ENCODE peak calls at places on chromosome 16, in four cellular contexts. One of them, this sample, is unnamed.

GRCh38 chr16:75624921-75625334 is 1.8 kb upstream of the ADAT1 start:
- DNase-seq in GM04504: no peak
- DNase-seq in NCI-H446 treated with DMSO at 0.1 percent for 48 hours: no peak
- DNase-seq in fibroblast of lung: peak
- DNase-seq in this sample: no peak

GRCh38 chr16:57091200-57091989 is 988 bp upstream of the CPNE2 start:
- DNase-seq in NCI-H446 treated with DMSO at 0.1 percent for 48 hours: no peak
- DNase-seq in fibroblast of lung: peak
- DNase-seq in GM04504: no peak
- DNase-seq in this sample: no peak

GRCh38 chr16:4506450-4506849 is 30.3 kb downstream of the HMOX2 start:
- DNase-seq in NCI-H446 treated with DMSO at 0.1 percent for 48 hours: peak
- DNase-seq in fibroblast of lung: peak
- DNase-seq in GM04504: peak
- DNase-seq in this sample: peak

GRCh38 chr16:14302399-14303181 is 231.5 kb downstream of the MRTFB start:
- DNase-seq in NCI-H446 treated with DMSO at 0.1 percent for 48 hours: no peak
- DNase-seq in fibroblast of lung: peak
- DNase-seq in GM04504: no peak
- DNase-seq in this sample: no peak

GRCh38 chr16:68470461-68471150 is 22.3 kb upstream of the SMPD3 start:
- DNase-seq in NCI-H446 treated with DMSO at 0.1 percent for 48 hours: no peak
- DNase-seq in fibroblast of lung: no peak
- DNase-seq in GM04504: no peak
- DNase-seq in this sample: no peak

GRCh38 chr16:89216315-89217137 is 977 bp upstream of the ZNF778 start:
- DNase-seq in fibroblast of lung: peak
- DNase-seq in GM04504: peak
- DNase-seq in NCI-H446 treated with DMSO at 0.1 percent for 48 hours: peak
- DNase-seq in this sample: peak

GRCh38 chr16:84699712-84700517 is at the start of gene USP10:
- DNase-seq in GM04504: peak
- DNase-seq in fibroblast of lung: peak
- DNase-seq in NCI-H446 treated with DMSO at 0.1 percent for 48 hours: peak
- DNase-seq in this sample: peak

GRCh38 chr16:3171181-3171854 is 16.7 kb upstream of the OR1F1 start:
- DNase-seq in fibroblast of lung: no peak
- DNase-seq in GM04504: no peak
- DNase-seq in NCI-H446 treated with DMSO at 0.1 percent for 48 hours: no peak
- DNase-seq in this sample: no peak

GRCh38 chr16:24748242-24748641 is 18.8 kb downstream of the TNRC6A start:
- DNase-seq in NCI-H446 treated with DMSO at 0.1 percent for 48 hours: peak
- DNase-seq in GM04504: peak
- DNase-seq in fibroblast of lung: peak
- DNase-seq in this sample: no peak

GRCh38 chr16:85521737-85522042 is 91.4 kb upstream of the GSE1 start:
- DNase-seq in GM04504: no peak
- DNase-seq in NCI-H446 treated with DMSO at 0.1 percent for 48 hours: peak
- DNase-seq in fibroblast of lung: no peak
- DNase-seq in this sample: no peak

GRCh38 chr16:46686815-46687473 is 2.0 kb downstream of the VPS35 start:
- DNase-seq in fibroblast of lung: no peak
- DNase-seq in GM04504: no peak
- DNase-seq in NCI-H446 treated with DMSO at 0.1 percent for 48 hours: no peak
- DNase-seq in this sample: no peak

GRCh38 chr16:30132591-30132990 is 9.6 kb upstream of the MAPK3 start:
- DNase-seq in fibroblast of lung: no peak
- DNase-seq in GM04504: no peak
- DNase-seq in NCI-H446 treated with DMSO at 0.1 percent for 48 hours: no peak
- DNase-seq in this sample: no peak

GRCh38 chr16:87924041-87924851 is 12.1 kb downstream of the CA5A start:
- DNase-seq in GM04504: no peak
- DNase-seq in NCI-H446 treated with DMSO at 0.1 percent for 48 hours: peak
- DNase-seq in fibroblast of lung: no peak
- DNase-seq in this sample: no peak

GRCh38 chr16:8957509-8958157 is 6.1 kb downstream of the USP7 start:
- DNase-seq in fibroblast of lung: no peak
- DNase-seq in NCI-H446 treated with DMSO at 0.1 percent for 48 hours: no peak
- DNase-seq in GM04504: no peak
- DNase-seq in this sample: no peak

GRCh38 chr16:84710686-84711085 is 10.9 kb downstream of the USP10 start:
- DNase-seq in NCI-H446 treated with DMSO at 0.1 percent for 48 hours: no peak
- DNase-seq in fibroblast of lung: no peak
- DNase-seq in GM04504: no peak
- DNase-seq in this sample: no peak

GRCh38 chr16:72620853-72621252 is 427.1 kb downstream of the ZFHX3 start:
- DNase-seq in NCI-H446 treated with DMSO at 0.1 percent for 48 hours: no peak
- DNase-seq in fibroblast of lung: no peak
- DNase-seq in GM04504: no peak
- DNase-seq in this sample: no peak

GRCh38 chr16:78177218-78177617 is 77.8 kb downstream of the WWOX start:
- DNase-seq in NCI-H446 treated with DMSO at 0.1 percent for 48 hours: no peak
- DNase-seq in GM04504: no peak
- DNase-seq in fibroblast of lung: no peak
- DNase-seq in this sample: no peak

GRCh38 chr16:70703041-70703834 is 17.4 kb upstream of the MTSS2 start:
- DNase-seq in fibroblast of lung: peak
- DNase-seq in GM04504: peak
- DNase-seq in NCI-H446 treated with DMSO at 0.1 percent for 48 hours: peak
- DNase-seq in this sample: no peak

GRCh38 chr16:46918400-46918799 is 34.2 kb downstream of the GPT2 start:
- DNase-seq in fibroblast of lung: no peak
- DNase-seq in GM04504: no peak
- DNase-seq in NCI-H446 treated with DMSO at 0.1 percent for 48 hours: no peak
- DNase-seq in this sample: no peak

GRCh38 chr16:85172465-85173071 is 60.3 kb upstream of the CIBAR2 start:
- DNase-seq in GM04504: no peak
- DNase-seq in NCI-H446 treated with DMSO at 0.1 percent for 48 hours: no peak
- DNase-seq in fibroblast of lung: peak
- DNase-seq in this sample: no peak

GRCh38 chr16:85395207-85395912 is 217.8 kb upstream of the GSE1 start:
- DNase-seq in NCI-H446 treated with DMSO at 0.1 percent for 48 hours: peak
- DNase-seq in fibroblast of lung: peak
- DNase-seq in GM04504: peak
- DNase-seq in this sample: no peak

GRCh38 chr16:17396762-17397498 is 73.8 kb downstream of the XYLT1 start:
- DNase-seq in GM04504: no peak
- DNase-seq in NCI-H446 treated with DMSO at 0.1 percent for 48 hours: peak
- DNase-seq in fibroblast of lung: peak
- DNase-seq in this sample: no peak

GRCh38 chr16:80569440-80570105 is 28.8 kb downstream of the DYNLRB2 start:
- DNase-seq in GM04504: no peak
- DNase-seq in fibroblast of lung: peak
- DNase-seq in NCI-H446 treated with DMSO at 0.1 percent for 48 hours: no peak
- DNase-seq in this sample: no peak

GRCh38 chr16:75415169-75415908 is 18.0 kb downstream of the CFDP1 start:
- DNase-seq in fibroblast of lung: no peak
- DNase-seq in NCI-H446 treated with DMSO at 0.1 percent for 48 hours: no peak
- DNase-seq in GM04504: no peak
- DNase-seq in this sample: no peak

GRCh38 chr16:50708373-50709060 is 15.1 kb downstream of the NOD2 start:
- DNase-seq in NCI-H446 treated with DMSO at 0.1 percent for 48 hours: no peak
- DNase-seq in GM04504: no peak
- DNase-seq in fibroblast of lung: no peak
- DNase-seq in this sample: no peak

GRCh38 chr16:79668502-79668901 is 68.0 kb upstream of the MAF start:
- DNase-seq in fibroblast of lung: no peak
- DNase-seq in GM04504: no peak
- DNase-seq in NCI-H446 treated with DMSO at 0.1 percent for 48 hours: no peak
- DNase-seq in this sample: no peak

GRCh38 chr16:29664133-29664912 is 1.3 kb downstream of the SPN start:
- DNase-seq in fibroblast of lung: no peak
- DNase-seq in NCI-H446 treated with DMSO at 0.1 percent for 48 hours: no peak
- DNase-seq in GM04504: no peak
- DNase-seq in this sample: no peak

GRCh38 chr16:10514369-10515055 is 65.9 kb downstream of the EMP2 start:
- DNase-seq in GM04504: peak
- DNase-seq in fibroblast of lung: peak
- DNase-seq in NCI-H446 treated with DMSO at 0.1 percent for 48 hours: no peak
- DNase-seq in this sample: no peak

GRCh38 chr16:88591577-88592021 is 21.4 kb downstream of the ZC3H18 start:
- DNase-seq in fibroblast of lung: peak
- DNase-seq in GM04504: no peak
- DNase-seq in NCI-H446 treated with DMSO at 0.1 percent for 48 hours: no peak
- DNase-seq in this sample: no peak

GRCh38 chr16:57862698-57863433 is 60.6 kb upstream of the KIFC3 start:
- DNase-seq in NCI-H446 treated with DMSO at 0.1 percent for 48 hours: no peak
- DNase-seq in fibroblast of lung: no peak
- DNase-seq in GM04504: no peak
- DNase-seq in this sample: no peak

GRCh38 chr16:83336630-83337029 is 471.1 kb upstream of the HSBP1 start:
- DNase-seq in fibroblast of lung: peak
- DNase-seq in GM04504: peak
- DNase-seq in NCI-H446 treated with DMSO at 0.1 percent for 48 hours: no peak
- DNase-seq in this sample: no peak

GRCh38 chr16:10076037-10076436 is 106.2 kb downstream of the GRIN2A start:
- DNase-seq in NCI-H446 treated with DMSO at 0.1 percent for 48 hours: no peak
- DNase-seq in fibroblast of lung: no peak
- DNase-seq in GM04504: no peak
- DNase-seq in this sample: no peak

GRCh38 chr16:49958474-49958873 is 66.6 kb upstream of the CNEP1R1 start:
- DNase-seq in fibroblast of lung: no peak
- DNase-seq in GM04504: no peak
- DNase-seq in NCI-H446 treated with DMSO at 0.1 percent for 48 hours: no peak
- DNase-seq in this sample: no peak

GRCh38 chr16:48279199-48279598 is 31.9 kb upstream of the ABCC11 start:
- DNase-seq in GM04504: no peak
- DNase-seq in NCI-H446 treated with DMSO at 0.1 percent for 48 hours: no peak
- DNase-seq in fibroblast of lung: no peak
- DNase-seq in this sample: no peak

GRCh38 chr16:22813946-22814325 is at the start of gene HS3ST2:
- DNase-seq in NCI-H446 treated with DMSO at 0.1 percent for 48 hours: no peak
- DNase-seq in GM04504: peak
- DNase-seq in fibroblast of lung: peak
- DNase-seq in this sample: peak

GRCh38 chr16:78005881-78006280 is 16.5 kb upstream of the CLEC3A start:
- DNase-seq in GM04504: no peak
- DNase-seq in NCI-H446 treated with DMSO at 0.1 percent for 48 hours: no peak
- DNase-seq in fibroblast of lung: no peak
- DNase-seq in this sample: no peak

GRCh38 chr16:73616186-73616585 is 568.3 kb upstream of the ZFHX3 start:
- DNase-seq in NCI-H446 treated with DMSO at 0.1 percent for 48 hours: no peak
- DNase-seq in fibroblast of lung: no peak
- DNase-seq in GM04504: no peak
- DNase-seq in this sample: peak